ENCODE peak calls at places on chromosomes 13 and 19, in seven cellular contexts. Q, C, P, U, N, E and V are unnamed samples. For H3K27me3, the result is how much of the 10 kb centered on the place peaks cover.

GRCh38 chr19:7874080-7874856 is at the start of gene PRR36:
- DNase-seq in U (peak), Q (peak), P (no peak), N (no peak), E (no peak), C (no peak), V (peak)

GRCh38 chr19:3907626-3908265 is 25.1 kb upstream of the NMRK2 start:
- DNase-seq in P (no peak), Q (no peak), C (no peak), U (no peak), E (no peak), N (no peak), V (no peak)

GRCh38 chr19:49434907-49435577 is 6.3 kb downstream of the SLC17A7 start:
- DNase-seq in P (no peak), E (no peak), U (no peak), Q (no peak), C (no peak), N (no peak), V (peak)

GRCh38 chr13:98997738-98998641 is 20.1 kb upstream of the DOCK9 start:
- DNase-seq in C (no peak), U (no peak), P (no peak), E (peak), N (no peak), Q (no peak), V (no peak)

GRCh38 chr13:34750078-34750703 is 191.9 kb upstream of the NBEA start:
- DNase-seq in N (no peak), U (no peak), Q (no peak), P (no peak), E (peak), C (no peak), V (no peak)

GRCh38 chr19:51124729-51125128 is at the start of gene SIGLEC9:
- DNase-seq in C (no peak), E (no peak), P (no peak), U (no peak), N (peak), Q (no peak), V (no peak)

GRCh38 chr13:112545866-112546265 is 42.1 kb downstream of the TUBGCP3 start:
- DNase-seq in Q (no peak), E (peak), P (no peak), U (no peak), C (no peak), N (no peak), V (no peak)

GRCh38 chr13:57631607-57632275 is at the start of gene PCDH17:
- DNase-seq in P (no peak), C (no peak), E (peak), Q (peak), U (peak), N (peak), V (peak)

GRCh38 chr19:29678484-29679106 is 13.3 kb downstream of the PLEKHF1 start:
- DNase-seq in Q (no peak), N (peak), U (no peak), E (peak), P (no peak), C (no peak), V (no peak)

GRCh38 chr19:40718774-40719391 is 2.0 kb downstream of the ITPKC start:
- DNase-seq in E (peak), U (peak), Q (peak), C (no peak), N (peak), P (no peak), V (peak)

GRCh38 chr13:24228852-24229458 is 68.4 kb downstream of the SPATA13 start:
- DNase-seq in C (no peak), E (peak), N (no peak), P (no peak), Q (peak), U (no peak), V (peak)

GRCh38 chr13:47178090-47178950 is 281.5 kb upstream of the HTR2A start:
- DNase-seq in C (no peak), P (no peak), N (no peak), E (no peak), U (no peak), Q (no peak), V (no peak)

GRCh38 chr19:33395561-33396550 is 22.3 kb downstream of the CEBPG start:
- DNase-seq in E (peak), U (peak), P (no peak), N (peak), C (no peak), Q (no peak), V (no peak)

GRCh38 chr19:6062274-6062673 is 48.0 kb downstream of the RFX2 start:
- DNase-seq in C (no peak), P (no peak), Q (no peak), U (peak), N (peak), E (peak), V (no peak)

GRCh38 chr13:30984620-30985019 is 52.2 kb downstream of the TEX26 start:
- DNase-seq in E (no peak), U (no peak), C (no peak), Q (no peak), P (no peak), N (no peak), V (no peak)

GRCh38 chr13:106566682-106567420 is 1.1 kb downstream of the ARGLU1 start:
- DNase-seq in E (peak), Q (peak), P (no peak), N (peak), C (no peak), U (peak), V (peak)

GRCh38 chr13:52743988-52744387 is 4.4 kb upstream of the CNMD start:
- DNase-seq in Q (no peak), U (no peak), C (no peak), P (no peak), E (no peak), N (no peak), V (no peak)

GRCh38 chr19:58059003-58059671 is at the start of gene ZNF135:
- DNase-seq in N (peak), C (peak), Q (peak), E (peak), U (peak), P (peak), V (no peak)

GRCh38 chr13:92842145-92842544 is 384.5 kb upstream of the GPC6 start:
- DNase-seq in P (no peak), Q (no peak), U (no peak), E (peak), N (no peak), C (no peak), V (no peak)

GRCh38 chr19:33508009-33508408 is 13.6 kb downstream of the PEPD start:
- DNase-seq in E (no peak), P (no peak), U (no peak), C (no peak), N (no peak), Q (no peak), V (no peak)

GRCh38 chr13:61136101-61136500 is 279.5 kb downstream of the PCDH20 start:
- DNase-seq in U (no peak), E (no peak), N (no peak), Q (no peak), C (no peak), P (no peak), V (no peak)

GRCh38 chr19:44718441-44719261 is 19.7 kb downstream of the CEACAM16 start:
- DNase-seq in Q (peak), C (no peak), E (no peak), P (no peak), U (peak), N (peak), V (peak)

GRCh38 chr13:93715866-93716265 is 489.3 kb downstream of the GPC6 start:
- DNase-seq in E (no peak), P (no peak), U (no peak), N (no peak), Q (no peak), C (no peak), V (no peak)

GRCh38 chr13:89816404-89816803 is 1531.1 kb upstream of the MIR17HG start:
- DNase-seq in P (no peak), U (no peak), E (no peak), N (no peak), Q (no peak), C (no peak), V (no peak)

GRCh38 chr13:27022571-27023311 is 148.9 kb downstream of the USP12 start:
- DNase-seq in N (no peak), P (no peak), C (no peak), Q (no peak), E (no peak), U (peak), V (no peak)

GRCh38 chr13:20430296-20430695 is 95.4 kb downstream of the CRYL1 start:
- DNase-seq in C (no peak), E (no peak), N (no peak), Q (no peak), P (no peak), U (no peak), V (no peak)

GRCh38 chr13:112055032-112055416 is 11.9 kb upstream of the SOX1 start:
- DNase-seq in C (no peak), U (no peak), N (no peak), Q (no peak), P (no peak), E (no peak), V (no peak)

GRCh38 chr13:21071894-21072293 is 10.5 kb upstream of the LATS2 start:
- DNase-seq in E (no peak), Q (no peak), U (no peak), P (no peak), N (no peak), C (no peak), V (no peak)

GRCh38 chr13:29758591-29759114 is 91.8 kb downstream of the UBL3 start:
- DNase-seq in U (peak), Q (no peak), C (peak), N (no peak), P (peak), E (no peak), V (no peak)

GRCh38 chr19:45306522-45307027 is 16.1 kb downstream of the CKM start:
- DNase-seq in E (no peak), C (no peak), P (no peak), N (no peak), Q (no peak), U (no peak), V (no peak)

GRCh38 chr19:39196320-39196719 is 444 bp upstream of the NCCRP1 start:
- DNase-seq in E (no peak), U (no peak), Q (no peak), N (no peak), P (no peak), C (no peak), V (no peak)

GRCh38 chr13:50122465-50122864 is 107.2 kb downstream of the KCNRG start:
- DNase-seq in E (no peak), Q (no peak), P (no peak), U (no peak), C (no peak), N (no peak), V (no peak)

GRCh38 chr13:35198821-35199220 is 256.8 kb downstream of the NBEA start:
- DNase-seq in C (no peak), Q (no peak), U (no peak), N (no peak), P (no peak), E (no peak), V (no peak)

GRCh38 chr19:55667958-55668357 is 7.1 kb upstream of the EPN1 start:
- DNase-seq in U (peak), C (no peak), Q (no peak), E (no peak), N (no peak), P (no peak), V (no peak)

GRCh38 chr19:13005861-13006370 is 10.6 kb downstream of the NFIX start:
- DNase-seq in U (no peak), C (no peak), Q (no peak), N (no peak), E (peak), P (no peak), V (no peak)
- H3K27me3 ChIP-seq in U (under half), C (under half), Q (under half), N (under half), E (under half), P (under half), V (under half)

DNA sequence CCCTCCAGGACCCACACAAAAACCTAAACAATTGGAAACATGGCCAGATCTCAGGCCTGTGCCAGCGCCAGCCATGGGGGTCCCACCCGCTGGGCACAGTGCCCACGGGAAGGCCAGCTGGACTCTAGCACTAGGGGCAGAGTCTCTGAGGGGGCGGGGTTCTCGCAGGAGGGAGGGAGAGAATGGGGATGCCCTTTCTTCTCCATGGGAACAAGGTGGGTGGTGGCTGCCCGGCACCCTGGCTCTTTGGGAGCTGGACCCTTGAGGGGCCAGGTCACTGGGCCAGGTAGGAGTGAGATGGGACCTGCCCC is 8.4 kb downstream of the LYL1 start:
- DNase-seq in N (no peak), P (no peak), C (no peak), E (no peak), U (no peak), Q (no peak), V (no peak)
- H3K27me3 ChIP-seq in N (under half), P (under half), C (under half), E (under half), U (under half), Q (under half), V (under half)

GRCh38 chr19:19224852-19225494 is 13.2 kb downstream of the NCAN start:
- DNase-seq in U (peak), N (peak), Q (peak), E (peak), P (peak), C (peak), V (peak)
- H3K27me3 ChIP-seq in U (under half), N (half or more), Q (under half), E (under half), P (under half), C (under half), V (under half)

GRCh38 chr19:35484637-35485036 is 5.6 kb downstream of the KRTDAP start:
- DNase-seq in C (no peak), P (no peak), U (no peak), N (no peak), E (no peak), Q (no peak), V (no peak)
- H3K27me3 ChIP-seq in C (under half), P (under half), U (under half), N (under half), E (under half), Q (under half), V (under half)